ENCODE peak calls at places on chromosomes 4 and X, in four cellular contexts. L is stimulated activated CD8-positive, alpha-beta memory T cell treated with anti-CD3 and anti-CD28 coated beads, Interleukin-4, amount 100 ng/mL, for 24 hours; N is lower leg skin; B is AG09309. Z is an unnamed sample.

GRCh38 chrX:87299563-87300160 is 217.9 kb upstream of the KLHL4 start:
- DNase-seq in N (no peak), B (peak), L (no peak), Z (no peak)

GRCh38 chr4:134313591-134313990 is 112.0 kb upstream of the PABPC4L start:
- DNase-seq in N (no peak), B (no peak), L (no peak), Z (no peak)

GRCh38 chr4:81652069-81652478 is 180.4 kb upstream of the RASGEF1B start:
- DNase-seq in N (no peak), B (no peak), L (no peak), Z (no peak)

GRCh38 chrX:103586314-103586646 is 965 bp downstream of the TCEAL4 start:
- DNase-seq in L (no peak), B (no peak), N (no peak), Z (no peak)

GRCh38 chr4:144709793-144710525 is 64.0 kb downstream of the HHIP start:
- DNase-seq in N (no peak), L (no peak), B (no peak), Z (no peak)

GRCh38 chr4:7389101-7389701 is 45.5 kb downstream of the PSAPL1 start:
- DNase-seq in L (no peak), N (no peak), B (no peak), Z (peak)

GRCh38 chrX:17860179-17860780 is 818 bp downstream of the RAI2 start:
- DNase-seq in L (no peak), B (no peak), N (no peak), Z (no peak)

GRCh38 chrX:103565752-103566151 is 19.6 kb upstream of the TCEAL4 start:
- DNase-seq in L (no peak), B (peak), N (no peak), Z (no peak)

GRCh38 chr4:39134674-39135073 is 47.7 kb upstream of the WDR19 start:
- DNase-seq in B (no peak), L (no peak), N (no peak), Z (no peak)

GRCh38 chr4:21946858-21947257 is 1.7 kb downstream of the KCNIP4 start:
- DNase-seq in B (no peak), N (no peak), L (no peak), Z (no peak)

GRCh38 chrX:17377795-17378194 is 2.8 kb downstream of the NHS start:
- DNase-seq in B (no peak), N (no peak), L (no peak), Z (no peak)

GRCh38 chrX:120857240-120857639 is 18.4 kb downstream of the CT47B1 start:
- DNase-seq in N (no peak), B (no peak), L (no peak), Z (no peak)

GRCh38 chrX:103464774-103465117 is 54.5 kb downstream of the RAB40A start:
- DNase-seq in L (peak), N (peak), B (no peak), Z (peak)

GRCh38 chrX:101744085-101744484 is 84.4 kb upstream of the ARMCX2 start:
- DNase-seq in B (no peak), N (no peak), L (no peak), Z (no peak)

GRCh38 chr4:41067369-41067768 is 147.0 kb downstream of the APBB2 start:
- DNase-seq in N (no peak), B (no peak), L (no peak), Z (no peak)

GRCh38 chrX:13383907-13384306 is 64.1 kb upstream of the ATXN3L start:
- DNase-seq in L (no peak), B (no peak), N (no peak), Z (no peak)

GRCh38 chr4:39526283-39526682 is 956 bp downstream of the UGDH start:
- DNase-seq in B (no peak), L (no peak), N (no peak), Z (no peak)

Z was measured in coronary artery.